ENCODE peak calls at places on chromosomes 11 and 22, in five cellular contexts. One of them, this sample, is unnamed.

GRCh38 chr22:20949698-20950183 is 17.3 kb upstream of the AIFM3 start:
- DNase-seq in spleen: no peak
- DNase-seq in left ventricle myocardium inferior: no peak
- DNase-seq in OCI-LY7: no peak
- DNase-seq in WERI-Rb-1: no peak
- DNase-seq in this sample: no peak

GRCh38 chr11:24312464-24313238 is 184.2 kb upstream of the LUZP2 start:
- DNase-seq in spleen: no peak
- DNase-seq in left ventricle myocardium inferior: no peak
- DNase-seq in OCI-LY7: no peak
- DNase-seq in WERI-Rb-1: no peak
- DNase-seq in this sample: no peak

GRCh38 chr11:72743321-72744221 is 8.6 kb downstream of the ARAP1 start:
- DNase-seq in spleen: peak; percentile 83
- DNase-seq in left ventricle myocardium inferior: no peak
- DNase-seq in OCI-LY7: peak; percentile 85
- DNase-seq in WERI-Rb-1: peak; percentile 86
- DNase-seq in this sample: no peak

GRCh38 chr22:19687561-19688300 is 26.6 kb upstream of the SEPTIN5 start:
- DNase-seq in spleen: peak; percentile 90
- DNase-seq in left ventricle myocardium inferior: no peak
- DNase-seq in OCI-LY7: no peak
- DNase-seq in WERI-Rb-1: no peak
- DNase-seq in this sample: no peak

GRCh38 chr11:36235750-36236149 is 53.5 kb downstream of the COMMD9 start:
- DNase-seq in spleen: no peak
- DNase-seq in left ventricle myocardium inferior: no peak
- DNase-seq in OCI-LY7: no peak
- DNase-seq in WERI-Rb-1: no peak
- DNase-seq in this sample: no peak

GRCh38 chr22:49825436-49825835 is 2.2 kb downstream of the BRD1 start:
- DNase-seq in spleen: no peak
- DNase-seq in left ventricle myocardium inferior: no peak
- DNase-seq in OCI-LY7: no peak
- DNase-seq in WERI-Rb-1: no peak
- DNase-seq in this sample: no peak

GRCh38 chr11:60183595-60184201 is 815 bp upstream of the MS4A6A start:
- DNase-seq in spleen: no peak
- DNase-seq in left ventricle myocardium inferior: no peak
- DNase-seq in OCI-LY7: no peak
- DNase-seq in WERI-Rb-1: no peak
- DNase-seq in this sample: no peak

GRCh38 chr22:46777609-46777970 is 15.1 kb downstream of the TBC1D22A start:
- DNase-seq in spleen: peak; percentile 92
- DNase-seq in left ventricle myocardium inferior: peak; percentile 55
- DNase-seq in OCI-LY7: peak; percentile 56
- DNase-seq in WERI-Rb-1: no peak
- DNase-seq in this sample: peak; percentile 46

GRCh38 chr11:132961453-132961852 is 570.8 kb downstream of the OPCML start:
- DNase-seq in spleen: no peak
- DNase-seq in left ventricle myocardium inferior: no peak
- DNase-seq in OCI-LY7: no peak
- DNase-seq in WERI-Rb-1: no peak
- DNase-seq in this sample: no peak

GRCh38 chr11:126476256-126476970 is 120.9 kb downstream of the ST3GAL4 start:
- DNase-seq in spleen: no peak
- DNase-seq in left ventricle myocardium inferior: no peak
- DNase-seq in OCI-LY7: no peak
- DNase-seq in WERI-Rb-1: peak; percentile 80
- DNase-seq in this sample: no peak

GRCh38 chr11:111631666-111632039 is 29.4 kb downstream of the SIK2 start:
- DNase-seq in spleen: no peak
- DNase-seq in left ventricle myocardium inferior: no peak
- DNase-seq in OCI-LY7: no peak
- DNase-seq in WERI-Rb-1: no peak
- DNase-seq in this sample: no peak

GRCh38 chr11:115775846-115776245 is 271.6 kb upstream of the CADM1 start:
- DNase-seq in spleen: no peak
- DNase-seq in left ventricle myocardium inferior: no peak
- DNase-seq in OCI-LY7: no peak
- DNase-seq in WERI-Rb-1: peak; percentile 18
- DNase-seq in this sample: no peak

GRCh38 chr11:127350476-127350875 is 349.9 kb upstream of the KIRREL3 start:
- DNase-seq in spleen: no peak
- DNase-seq in left ventricle myocardium inferior: no peak
- DNase-seq in OCI-LY7: no peak
- DNase-seq in WERI-Rb-1: no peak
- DNase-seq in this sample: no peak

GRCh38 chr11:40241524-40242037 is 1217.9 kb downstream of the LRRC4C start:
- DNase-seq in spleen: no peak
- DNase-seq in left ventricle myocardium inferior: no peak
- DNase-seq in OCI-LY7: no peak
- DNase-seq in WERI-Rb-1: no peak
- DNase-seq in this sample: no peak

GRCh38 chr11:70881948-70882715 is 370.2 kb downstream of the SHANK2 start:
- DNase-seq in spleen: no peak
- DNase-seq in left ventricle myocardium inferior: no peak
- DNase-seq in OCI-LY7: no peak
- DNase-seq in WERI-Rb-1: no peak
- DNase-seq in this sample: no peak

GRCh38 chr11:17550455-17551346 is 3.6 kb downstream of the OTOG start:
- DNase-seq in spleen: peak; percentile 49
- DNase-seq in left ventricle myocardium inferior: no peak
- DNase-seq in OCI-LY7: no peak
- DNase-seq in WERI-Rb-1: no peak
- DNase-seq in this sample: no peak

GRCh38 chr11:82927264-82927880 is 25.8 kb downstream of the DDIAS start:
- DNase-seq in spleen: no peak
- DNase-seq in left ventricle myocardium inferior: no peak
- DNase-seq in OCI-LY7: peak; percentile 84
- DNase-seq in WERI-Rb-1: no peak
- DNase-seq in this sample: peak; percentile 54

GRCh38 chr11:86476109-86476861 is 101.6 kb downstream of the CCDC81 start:
- DNase-seq in spleen: no peak
- DNase-seq in left ventricle myocardium inferior: peak; percentile 30
- DNase-seq in OCI-LY7: no peak
- DNase-seq in WERI-Rb-1: no peak
- DNase-seq in this sample: no peak

GRCh38 chr11:79471071-79471470 is 30.2 kb upstream of the TENM4 start:
- DNase-seq in spleen: no peak
- DNase-seq in left ventricle myocardium inferior: no peak
- DNase-seq in OCI-LY7: no peak
- DNase-seq in WERI-Rb-1: no peak
- DNase-seq in this sample: no peak

GRCh38 chr11:2702771-2703486 is 3.1 kb upstream of the KCNQ1OT1 start:
- DNase-seq in spleen: peak; percentile 66
- DNase-seq in left ventricle myocardium inferior: peak; percentile 5
- DNase-seq in OCI-LY7: no peak
- DNase-seq in WERI-Rb-1: peak; percentile 61
- DNase-seq in this sample: no peak

GRCh38 chr22:37672920-37673453 is 2.4 kb upstream of the LGALS1 start:
- DNase-seq in spleen: no peak
- DNase-seq in left ventricle myocardium inferior: no peak
- DNase-seq in OCI-LY7: no peak
- DNase-seq in WERI-Rb-1: no peak
- DNase-seq in this sample: no peak

GRCh38 chr11:33291004-33291777 is 34.0 kb downstream of the HIPK3 start:
- DNase-seq in spleen: no peak
- DNase-seq in left ventricle myocardium inferior: no peak
- DNase-seq in OCI-LY7: no peak
- DNase-seq in WERI-Rb-1: no peak
- DNase-seq in this sample: no peak

GRCh38 chr11:21727102-21727501 is 465.8 kb upstream of the ANO5 start:
- DNase-seq in spleen: no peak
- DNase-seq in left ventricle myocardium inferior: no peak
- DNase-seq in OCI-LY7: no peak
- DNase-seq in WERI-Rb-1: no peak
- DNase-seq in this sample: no peak

GRCh38 chr11:23502389-23502788 is 642.1 kb upstream of the CCDC179 start:
- DNase-seq in spleen: no peak
- DNase-seq in left ventricle myocardium inferior: no peak
- DNase-seq in OCI-LY7: no peak
- DNase-seq in WERI-Rb-1: no peak
- DNase-seq in this sample: no peak

GRCh38 chr22:42270512-42271190 is at the start of gene TCF20:
- DNase-seq in spleen: peak; percentile 95
- DNase-seq in left ventricle myocardium inferior: peak; percentile 79
- DNase-seq in OCI-LY7: peak; percentile 89
- DNase-seq in WERI-Rb-1: peak; percentile 78
- DNase-seq in this sample: peak; percentile 77

GRCh38 chr11:102798012-102798746 is at the start of gene MMP1:
- DNase-seq in spleen: no peak
- DNase-seq in left ventricle myocardium inferior: no peak
- DNase-seq in OCI-LY7: no peak
- DNase-seq in WERI-Rb-1: no peak
- DNase-seq in this sample: no peak

GRCh38 chr22:42925598-42925997 is 68.5 kb upstream of the ARFGAP3 start:
- DNase-seq in spleen: peak; percentile 56
- DNase-seq in left ventricle myocardium inferior: no peak
- DNase-seq in OCI-LY7: no peak
- DNase-seq in WERI-Rb-1: no peak
- DNase-seq in this sample: no peak

GRCh38 chr22:50490531-50491308 is 4.1 kb downstream of the MIOX start:
- DNase-seq in spleen: no peak
- DNase-seq in left ventricle myocardium inferior: no peak
- DNase-seq in OCI-LY7: peak; percentile 35
- DNase-seq in WERI-Rb-1: no peak
- DNase-seq in this sample: no peak

GRCh38 chr11:2248242-2248641 is 22.1 kb downstream of the ASCL2 start:
- DNase-seq in spleen: peak; percentile 28
- DNase-seq in left ventricle myocardium inferior: no peak
- DNase-seq in OCI-LY7: no peak
- DNase-seq in WERI-Rb-1: no peak
- DNase-seq in this sample: no peak

GRCh38 chr22:25368271-25368670 is 148.8 kb downstream of the CRYBB2 start:
- DNase-seq in spleen: no peak
- DNase-seq in left ventricle myocardium inferior: no peak
- DNase-seq in OCI-LY7: no peak
- DNase-seq in WERI-Rb-1: no peak
- DNase-seq in this sample: no peak

GRCh38 chr11:75424396-75424795 is 8.6 kb downstream of the KLHL35 start:
- DNase-seq in spleen: peak; percentile 25
- DNase-seq in left ventricle myocardium inferior: no peak
- DNase-seq in OCI-LY7: no peak
- DNase-seq in WERI-Rb-1: no peak
- DNase-seq in this sample: no peak

GRCh38 chr22:29673361-29673760 is 46.4 kb upstream of the CABP7 start:
- DNase-seq in spleen: no peak
- DNase-seq in left ventricle myocardium inferior: no peak
- DNase-seq in OCI-LY7: no peak
- DNase-seq in WERI-Rb-1: no peak
- DNase-seq in this sample: no peak

GRCh38 chr11:132631956-132632355 is 900.3 kb downstream of the OPCML start:
- DNase-seq in spleen: no peak
- DNase-seq in left ventricle myocardium inferior: no peak
- DNase-seq in OCI-LY7: no peak
- DNase-seq in WERI-Rb-1: no peak
- DNase-seq in this sample: no peak

DNA sequence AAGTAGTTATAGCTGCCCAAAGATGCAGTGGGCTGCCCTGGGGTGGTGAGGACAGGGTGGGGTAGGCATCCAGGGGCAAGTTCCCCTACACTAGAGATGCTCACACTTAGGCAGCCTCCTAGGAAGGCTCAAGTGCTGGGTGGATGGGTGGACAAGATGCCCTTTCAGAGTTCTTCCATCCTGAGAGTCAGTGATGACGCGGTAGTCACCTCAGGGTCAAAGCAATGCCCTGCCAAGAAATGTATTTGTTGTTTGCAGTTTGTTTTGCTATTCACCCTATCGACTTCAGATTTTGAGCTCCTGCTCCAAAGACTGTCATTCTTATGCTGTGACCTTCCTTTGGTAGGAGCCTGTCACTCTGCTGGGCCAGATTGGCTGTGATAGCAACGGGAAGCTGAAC is 18.9 kb downstream of the POLA2 start:
- DNase-seq in spleen: no peak
- DNase-seq in left ventricle myocardium inferior: no peak
- DNase-seq in OCI-LY7: no peak
- DNase-seq in WERI-Rb-1: no peak
- DNase-seq in this sample: no peak
- H3K36me3 ChIP-seq in spleen: peaks cover 38% of the 10 kb centered on the region
- H3K36me3 ChIP-seq in left ventricle myocardium inferior: peaks cover 29% of the 10 kb centered on the region
- H3K36me3 ChIP-seq in OCI-LY7: peaks cover 100% of the 10 kb centered on the region
- H3K36me3 ChIP-seq in WERI-Rb-1: peaks cover 87% of the 10 kb centered on the region
- H3K36me3 ChIP-seq in this sample: peaks cover 74% of the 10 kb centered on the region

GRCh38 chr11:35216962-35217667 is 78.1 kb downstream of the CD44 start:
- DNase-seq in spleen: no peak
- DNase-seq in left ventricle myocardium inferior: no peak
- DNase-seq in OCI-LY7: peak; percentile 37
- DNase-seq in WERI-Rb-1: no peak
- DNase-seq in this sample: no peak
- H3K36me3 ChIP-seq in spleen: peaks cover 48% of the 10 kb centered on the region
- H3K36me3 ChIP-seq in left ventricle myocardium inferior: peaks cover 10% of the 10 kb centered on the region
- H3K36me3 ChIP-seq in OCI-LY7: no peaks in the 10 kb centered on the region
- H3K36me3 ChIP-seq in WERI-Rb-1: no peaks in the 10 kb centered on the region
- H3K36me3 ChIP-seq in this sample: peaks cover 45% of the 10 kb centered on the region

DNA sequence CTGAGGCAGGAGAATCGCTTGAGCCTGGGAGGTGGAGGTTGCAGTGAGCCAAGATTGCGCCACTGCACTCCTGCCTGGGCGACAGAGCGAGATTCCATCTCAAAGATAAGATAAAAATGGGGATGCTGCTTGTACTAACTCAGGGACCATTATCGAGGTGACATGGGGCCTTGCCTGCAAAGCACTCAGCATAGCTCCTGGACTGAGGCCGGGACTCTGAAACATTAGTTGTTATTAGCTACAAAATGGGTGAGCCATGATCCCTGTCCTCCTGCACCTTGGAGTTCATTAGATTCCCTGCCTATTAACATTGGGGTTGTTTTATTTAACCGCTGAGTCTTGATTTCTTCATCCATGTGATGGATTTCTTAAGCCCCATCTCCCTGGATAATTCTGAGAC is 5.1 kb downstream of the PPP2R5B start:
- DNase-seq in spleen: no peak
- DNase-seq in left ventricle myocardium inferior: no peak
- DNase-seq in OCI-LY7: no peak
- DNase-seq in WERI-Rb-1: no peak
- DNase-seq in this sample: no peak
- H3K36me3 ChIP-seq in spleen: peaks cover 57% of the 10 kb centered on the region
- H3K36me3 ChIP-seq in left ventricle myocardium inferior: peaks cover 79% of the 10 kb centered on the region
- H3K36me3 ChIP-seq in OCI-LY7: peaks cover 11% of the 10 kb centered on the region
- H3K36me3 ChIP-seq in WERI-Rb-1: peaks cover 13% of the 10 kb centered on the region
- H3K36me3 ChIP-seq in this sample: no peaks in the 10 kb centered on the region

GRCh38 chr11:69649576-69649900 is 8.6 kb downstream of the CCND1 start:
- DNase-seq in spleen: no peak
- DNase-seq in left ventricle myocardium inferior: no peak
- DNase-seq in OCI-LY7: no peak
- DNase-seq in WERI-Rb-1: no peak
- DNase-seq in this sample: no peak

GRCh38 chr11:69650081-69650831 is 9.3 kb downstream of the CCND1 start:
- DNase-seq in spleen: peak; percentile 59
- DNase-seq in left ventricle myocardium inferior: no peak
- DNase-seq in OCI-LY7: no peak
- DNase-seq in WERI-Rb-1: no peak
- DNase-seq in this sample: no peak

GRCh38 chr11:69647761-69648497 is 7.0 kb downstream of the CCND1 start:
- DNase-seq in spleen: peak; percentile 76
- DNase-seq in left ventricle myocardium inferior: no peak
- DNase-seq in OCI-LY7: no peak
- DNase-seq in WERI-Rb-1: no peak
- DNase-seq in this sample: no peak

GRCh38 chr11:69647349-69647748 is 6.4 kb downstream of the CCND1 start:
- DNase-seq in spleen: peak; percentile 66
- DNase-seq in left ventricle myocardium inferior: no peak
- DNase-seq in OCI-LY7: no peak
- DNase-seq in WERI-Rb-1: no peak
- DNase-seq in this sample: no peak

GRCh38 chr11:69648679-69649575 is 8.0 kb downstream of the CCND1 start:
- DNase-seq in spleen: peak; percentile 73
- DNase-seq in left ventricle myocardium inferior: no peak
- DNase-seq in OCI-LY7: no peak
- DNase-seq in WERI-Rb-1: no peak
- DNase-seq in this sample: no peak
- H3K36me3 ChIP-seq in spleen: peaks cover 40% of the 10 kb centered on the region
- H3K36me3 ChIP-seq in left ventricle myocardium inferior: peaks cover 77% of the 10 kb centered on the region
- H3K36me3 ChIP-seq in OCI-LY7: no peaks in the 10 kb centered on the region
- H3K36me3 ChIP-seq in WERI-Rb-1: no peaks in the 10 kb centered on the region
- H3K36me3 ChIP-seq in this sample: no peaks in the 10 kb centered on the region